ENCODE peak calls at places on chromosomes 2 and 18, in five cellular contexts. One of them, this sample, is unnamed. For H3K27me3, the result is how much of the 10 kb centered on the place peaks cover.

GRCh38 chr2:20353597-20353996 is 3.0 kb upstream of the PUM2 start:
- DNase-seq in GM23338: no peak
- DNase-seq in CD4-positive, alpha-beta T cell: no peak
- DNase-seq in sigmoid colon: no peak
- DNase-seq in foreskin keratinocyte: peak
- DNase-seq in this sample: peak

GRCh38 chr2:241795021-241795999 is 13.7 kb upstream of the NEU4 start:
- DNase-seq in GM23338: no peak
- DNase-seq in CD4-positive, alpha-beta T cell: no peak
- DNase-seq in sigmoid colon: no peak
- DNase-seq in foreskin keratinocyte: no peak
- DNase-seq in this sample: no peak

GRCh38 chr2:19911799-19912509 is 10.2 kb upstream of the TTC32 start:
- DNase-seq in GM23338: no peak
- DNase-seq in CD4-positive, alpha-beta T cell: no peak
- DNase-seq in sigmoid colon: no peak
- DNase-seq in foreskin keratinocyte: peak
- DNase-seq in this sample: peak

GRCh38 chr2:8986327-8986976 is 17.0 kb downstream of the MBOAT2 start:
- DNase-seq in GM23338: peak
- DNase-seq in CD4-positive, alpha-beta T cell: no peak
- DNase-seq in sigmoid colon: no peak
- DNase-seq in foreskin keratinocyte: no peak
- DNase-seq in this sample: no peak

GRCh38 chr2:7437716-7438648 is 520.8 kb downstream of the RNF144A start:
- DNase-seq in GM23338: no peak
- DNase-seq in CD4-positive, alpha-beta T cell: no peak
- DNase-seq in sigmoid colon: no peak
- DNase-seq in foreskin keratinocyte: no peak
- DNase-seq in this sample: no peak

GRCh38 chr18:40738321-40738880 is 1216.6 kb upstream of the PIK3C3 start:
- DNase-seq in GM23338: no peak
- DNase-seq in CD4-positive, alpha-beta T cell: no peak
- DNase-seq in sigmoid colon: no peak
- DNase-seq in foreskin keratinocyte: peak
- DNase-seq in this sample: peak

GRCh38 chr18:76493213-76494107 is 1.6 kb downstream of the ZNF516 start:
- DNase-seq in GM23338: peak
- DNase-seq in CD4-positive, alpha-beta T cell: no peak
- DNase-seq in sigmoid colon: no peak
- DNase-seq in foreskin keratinocyte: no peak
- DNase-seq in this sample: peak

GRCh38 chr2:33047939-33048338 is 101.2 kb downstream of the LTBP1 start:
- DNase-seq in GM23338: peak
- DNase-seq in CD4-positive, alpha-beta T cell: no peak
- DNase-seq in sigmoid colon: no peak
- DNase-seq in foreskin keratinocyte: no peak
- DNase-seq in this sample: peak

GRCh38 chr18:72041313-72042032 is 502.7 kb downstream of the CBLN2 start:
- DNase-seq in GM23338: peak
- DNase-seq in CD4-positive, alpha-beta T cell: no peak
- DNase-seq in sigmoid colon: no peak
- DNase-seq in foreskin keratinocyte: no peak
- DNase-seq in this sample: no peak

GRCh38 chr2:67927489-67927888 is 135.3 kb downstream of the C1D start:
- DNase-seq in GM23338: peak
- DNase-seq in CD4-positive, alpha-beta T cell: no peak
- DNase-seq in sigmoid colon: no peak
- DNase-seq in foreskin keratinocyte: no peak
- DNase-seq in this sample: no peak

GRCh38 chr2:11975373-11975772 is 228.9 kb downstream of the LPIN1 start:
- DNase-seq in GM23338: no peak
- DNase-seq in CD4-positive, alpha-beta T cell: no peak
- DNase-seq in sigmoid colon: no peak
- DNase-seq in foreskin keratinocyte: no peak
- DNase-seq in this sample: no peak

GRCh38 chr2:203155406-203155805 is 83.4 kb upstream of the CYP20A1 start:
- DNase-seq in GM23338: peak
- DNase-seq in CD4-positive, alpha-beta T cell: no peak
- DNase-seq in sigmoid colon: no peak
- DNase-seq in foreskin keratinocyte: no peak
- DNase-seq in this sample: peak

GRCh38 chr2:106789185-106789584 is 96.8 kb downstream of the ST6GAL2 start:
- DNase-seq in GM23338: peak
- DNase-seq in CD4-positive, alpha-beta T cell: no peak
- DNase-seq in sigmoid colon: no peak
- DNase-seq in foreskin keratinocyte: no peak
- DNase-seq in this sample: no peak

GRCh38 chr2:28662044-28662443 is 89.6 kb upstream of the PPP1CB start:
- DNase-seq in GM23338: no peak
- DNase-seq in CD4-positive, alpha-beta T cell: no peak
- DNase-seq in sigmoid colon: no peak
- DNase-seq in foreskin keratinocyte: no peak
- DNase-seq in this sample: peak

GRCh38 chr2:206160124-206160806 is 570 bp downstream of the EEF1B2 start:
- DNase-seq in GM23338: no peak
- DNase-seq in CD4-positive, alpha-beta T cell: peak
- DNase-seq in sigmoid colon: no peak
- DNase-seq in foreskin keratinocyte: no peak
- DNase-seq in this sample: no peak

GRCh38 chr2:38465789-38466127 is 88.7 kb upstream of the ATL2 start:
- DNase-seq in GM23338: peak
- DNase-seq in CD4-positive, alpha-beta T cell: peak
- DNase-seq in sigmoid colon: no peak
- DNase-seq in foreskin keratinocyte: no peak
- DNase-seq in this sample: peak

GRCh38 chr18:25786778-25787177 is 303.6 kb downstream of the SS18 start:
- DNase-seq in GM23338: no peak
- DNase-seq in CD4-positive, alpha-beta T cell: no peak
- DNase-seq in sigmoid colon: no peak
- DNase-seq in foreskin keratinocyte: peak
- DNase-seq in this sample: peak

GRCh38 chr2:178392215-178392614 is 58.8 kb downstream of the PRKRA start:
- DNase-seq in GM23338: no peak
- DNase-seq in CD4-positive, alpha-beta T cell: no peak
- DNase-seq in sigmoid colon: no peak
- DNase-seq in foreskin keratinocyte: no peak
- DNase-seq in this sample: peak

GRCh38 chr2:188573453-188573852 is 281.8 kb downstream of the GULP1 start:
- DNase-seq in GM23338: no peak
- DNase-seq in CD4-positive, alpha-beta T cell: no peak
- DNase-seq in sigmoid colon: no peak
- DNase-seq in foreskin keratinocyte: no peak
- DNase-seq in this sample: no peak

GRCh38 chr2:117942958-117943672 is 70.8 kb downstream of the CCDC93 start:
- DNase-seq in GM23338: no peak
- DNase-seq in CD4-positive, alpha-beta T cell: no peak
- DNase-seq in sigmoid colon: no peak
- DNase-seq in foreskin keratinocyte: no peak
- DNase-seq in this sample: no peak

GRCh38 chr2:138906549-138906948 is 126.4 kb upstream of the NXPH2 start:
- DNase-seq in GM23338: no peak
- DNase-seq in CD4-positive, alpha-beta T cell: no peak
- DNase-seq in sigmoid colon: no peak
- DNase-seq in foreskin keratinocyte: no peak
- DNase-seq in this sample: no peak

GRCh38 chr2:86283461-86284030 is 53.9 kb downstream of the REEP1 start:
- DNase-seq in GM23338: no peak
- DNase-seq in CD4-positive, alpha-beta T cell: no peak
- DNase-seq in sigmoid colon: no peak
- DNase-seq in foreskin keratinocyte: no peak
- DNase-seq in this sample: no peak

GRCh38 chr2:86280191-86280667 is 57.2 kb downstream of the REEP1 start:
- DNase-seq in GM23338: no peak
- DNase-seq in CD4-positive, alpha-beta T cell: no peak
- DNase-seq in sigmoid colon: peak
- DNase-seq in foreskin keratinocyte: no peak
- DNase-seq in this sample: no peak

GRCh38 chr2:86284987-86285386 is 52.4 kb downstream of the REEP1 start:
- DNase-seq in GM23338: no peak
- DNase-seq in CD4-positive, alpha-beta T cell: no peak
- DNase-seq in sigmoid colon: no peak
- DNase-seq in foreskin keratinocyte: no peak
- DNase-seq in this sample: no peak

GRCh38 chr2:86284401-86284841 is 53.0 kb downstream of the REEP1 start:
- DNase-seq in GM23338: no peak
- DNase-seq in CD4-positive, alpha-beta T cell: no peak
- DNase-seq in sigmoid colon: peak
- DNase-seq in foreskin keratinocyte: no peak
- DNase-seq in this sample: no peak

GRCh38 chr2:86281066-86281700 is 56.2 kb downstream of the REEP1 start:
- DNase-seq in GM23338: no peak
- DNase-seq in CD4-positive, alpha-beta T cell: no peak
- DNase-seq in sigmoid colon: no peak
- DNase-seq in foreskin keratinocyte: no peak
- DNase-seq in this sample: no peak
- H3K27me3 ChIP-seq in GM23338: under half
- H3K27me3 ChIP-seq in CD4-positive, alpha-beta T cell: under half
- H3K27me3 ChIP-seq in sigmoid colon: under half
- H3K27me3 ChIP-seq in foreskin keratinocyte: under half
- H3K27me3 ChIP-seq in this sample: under half

GRCh38 chr2:239602290-239603282 is 201.8 kb upstream of the HDAC4 start:
- DNase-seq in GM23338: no peak
- DNase-seq in CD4-positive, alpha-beta T cell: peak
- DNase-seq in sigmoid colon: peak
- DNase-seq in foreskin keratinocyte: no peak
- DNase-seq in this sample: no peak

GRCh38 chr2:239605409-239605808 is 204.6 kb upstream of the HDAC4 start:
- DNase-seq in GM23338: no peak
- DNase-seq in CD4-positive, alpha-beta T cell: no peak
- DNase-seq in sigmoid colon: no peak
- DNase-seq in foreskin keratinocyte: no peak
- DNase-seq in this sample: no peak

GRCh38 chr2:239605976-239606375 is 205.2 kb upstream of the HDAC4 start:
- DNase-seq in GM23338: no peak
- DNase-seq in CD4-positive, alpha-beta T cell: no peak
- DNase-seq in sigmoid colon: peak
- DNase-seq in foreskin keratinocyte: no peak
- DNase-seq in this sample: no peak

GRCh38 chr2:239601880-239602279 is 201.1 kb upstream of the HDAC4 start:
- DNase-seq in GM23338: no peak
- DNase-seq in CD4-positive, alpha-beta T cell: no peak
- DNase-seq in sigmoid colon: no peak
- DNase-seq in foreskin keratinocyte: no peak
- DNase-seq in this sample: no peak

DNA sequence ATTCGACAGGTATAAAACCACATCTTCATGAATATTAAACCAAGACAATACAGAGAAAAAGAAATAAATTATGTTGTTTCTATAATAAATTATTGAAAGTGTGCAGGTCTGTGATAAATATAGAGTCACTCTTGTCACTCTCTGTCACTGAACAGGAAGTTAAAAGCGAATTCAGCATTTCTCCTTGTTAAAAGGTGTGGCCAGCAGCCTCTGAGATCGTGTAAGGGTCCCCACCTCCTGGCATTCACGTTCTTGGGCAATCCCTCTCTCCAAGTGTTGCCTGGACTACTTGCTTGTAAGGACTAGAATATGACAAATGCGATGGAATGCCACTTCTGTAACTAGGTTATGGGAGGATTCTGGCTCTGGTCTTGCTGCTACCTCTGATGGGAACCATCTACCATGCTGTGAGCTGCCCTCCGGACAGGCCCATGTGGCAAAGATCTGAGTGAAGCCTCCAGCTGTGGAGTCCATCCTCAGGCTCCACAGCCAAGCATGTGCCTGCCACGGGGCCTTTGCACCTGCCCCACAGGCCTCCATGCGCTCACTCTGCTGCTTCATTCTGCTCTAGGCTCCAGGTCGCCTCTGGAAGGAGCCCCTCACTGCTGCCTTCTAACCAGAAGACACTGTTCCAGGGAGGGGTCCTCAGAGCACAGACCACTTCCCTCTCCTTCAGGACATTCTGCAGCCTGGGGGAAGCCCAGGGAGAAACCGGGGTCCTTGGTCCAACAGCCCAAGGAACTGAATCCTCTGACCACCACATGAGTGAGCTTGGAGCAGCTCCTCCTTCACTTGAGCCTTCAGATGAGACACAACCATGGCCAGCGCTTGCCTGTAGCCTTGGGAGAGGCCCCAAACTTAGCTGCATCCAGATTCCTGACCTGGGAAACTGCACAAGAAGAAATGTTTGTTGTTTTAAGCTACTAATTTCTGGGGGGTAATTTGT is 202.9 kb upstream of the HDAC4 start:
- DNase-seq in GM23338: no peak
- DNase-seq in CD4-positive, alpha-beta T cell: no peak
- DNase-seq in sigmoid colon: no peak
- DNase-seq in foreskin keratinocyte: no peak
- DNase-seq in this sample: no peak
- H3K27me3 ChIP-seq in GM23338: under half
- H3K27me3 ChIP-seq in CD4-positive, alpha-beta T cell: under half
- H3K27me3 ChIP-seq in sigmoid colon: under half
- H3K27me3 ChIP-seq in foreskin keratinocyte: under half
- H3K27me3 ChIP-seq in this sample: under half

DNA sequence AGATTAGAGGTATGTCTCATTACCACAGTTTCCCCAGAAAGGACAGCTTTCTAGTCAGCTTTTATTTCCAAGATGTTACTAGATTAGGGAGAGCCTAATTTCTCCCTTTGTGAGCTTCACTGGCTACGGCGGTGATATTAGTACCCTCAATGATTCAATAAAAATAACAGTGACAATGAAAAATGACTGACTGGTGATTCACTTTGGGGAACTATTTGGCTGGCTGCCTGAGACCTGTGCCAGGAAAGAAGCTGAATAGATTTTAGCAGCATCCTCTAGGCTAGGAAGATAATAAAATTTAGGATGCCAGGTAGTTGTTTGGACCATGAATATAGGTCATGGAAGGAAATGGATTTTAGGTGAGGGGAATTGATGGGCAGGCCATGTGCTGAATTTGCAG is 178.7 kb downstream of the FMNL2 start:
- DNase-seq in GM23338: no peak
- DNase-seq in CD4-positive, alpha-beta T cell: no peak
- DNase-seq in sigmoid colon: no peak
- DNase-seq in foreskin keratinocyte: no peak
- DNase-seq in this sample: peak
- H3K27me3 ChIP-seq in GM23338: under half
- H3K27me3 ChIP-seq in CD4-positive, alpha-beta T cell: under half
- H3K27me3 ChIP-seq in sigmoid colon: under half
- H3K27me3 ChIP-seq in foreskin keratinocyte: under half
- H3K27me3 ChIP-seq in this sample: under half

DNA sequence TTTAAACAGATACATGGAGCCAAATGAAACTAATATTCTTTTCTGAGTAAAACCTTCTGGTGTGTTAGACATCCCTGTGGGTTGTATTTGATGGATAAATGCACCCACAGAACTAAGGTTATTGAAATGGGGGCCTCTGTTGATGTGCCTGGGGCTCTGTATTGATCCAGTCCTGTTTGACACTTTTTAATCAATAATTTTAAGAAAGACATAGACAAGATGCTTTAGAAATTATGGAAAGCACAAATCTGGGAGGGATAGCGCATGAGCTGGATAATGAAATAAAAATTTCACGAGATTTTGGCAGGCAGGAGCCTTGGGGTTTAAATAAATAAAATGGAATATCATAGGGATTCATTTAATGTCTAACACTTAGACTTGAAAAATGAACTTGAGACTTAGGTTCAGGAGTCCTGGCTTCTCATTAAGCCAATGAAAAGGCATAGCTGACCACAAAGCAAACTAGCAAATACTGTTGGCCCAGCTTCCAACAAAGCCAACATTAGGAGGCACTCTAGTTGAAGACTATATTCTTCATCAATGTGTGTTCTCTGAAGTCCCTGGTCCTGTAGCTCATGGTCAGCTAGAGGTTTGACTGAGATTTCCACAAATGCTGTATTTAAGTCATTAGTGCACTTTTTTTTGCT is 64.2 kb upstream of the SH3RF3 start:
- DNase-seq in GM23338: no peak
- DNase-seq in CD4-positive, alpha-beta T cell: no peak
- DNase-seq in sigmoid colon: no peak
- DNase-seq in foreskin keratinocyte: no peak
- DNase-seq in this sample: no peak
- H3K27me3 ChIP-seq in GM23338: under half
- H3K27me3 ChIP-seq in CD4-positive, alpha-beta T cell: under half
- H3K27me3 ChIP-seq in sigmoid colon: under half
- H3K27me3 ChIP-seq in foreskin keratinocyte: half or more
- H3K27me3 ChIP-seq in this sample: under half

This sample was measured in mammary epithelial cell.